ENCODE peak calls at places on chromosomes 12 and 14, in nine cellular contexts. R is endothelial cell of umbilical vein, V is MM.1S, E is astrocyte, H is mammary epithelial cell, A is GM12878, C is fibroblast of lung, J is HCT116, B is A549. W is an unnamed sample.

GRCh38 chr12:122045262-122045661 is 23.6 kb downstream of the BCL7A start:
- DNase-seq in H (no peak), R (no peak), B (no peak), C (no peak), J (no peak), A (no peak), V (no peak), E (no peak), W (no peak)

GRCh38 chr12:66947119-66947518 is 268.2 kb upstream of the GRIP1 start:
- DNase-seq in V (no peak), H (no peak), A (no peak), R (no peak), B (no peak), C (no peak), J (no peak), E (peak), W (no peak)

GRCh38 chr12:27342551-27342950 is 9.9 kb downstream of the BMAL2 start:
- DNase-seq in B (no peak), V (no peak), R (no peak), A (no peak), C (no peak), E (no peak), H (no peak), J (no peak), W (no peak)

GRCh38 chr14:27605298-27605697 is 1007.5 kb upstream of the NOVA1 start:
- DNase-seq in A (no peak), R (no peak), C (no peak), V (no peak), J (no peak), B (no peak), H (no peak), E (no peak), W (no peak)

GRCh38 chr12:121240484-121241202 is 30.7 kb downstream of the P2RX4 start:
- DNase-seq in H (no peak), R (no peak), A (no peak), E (no peak), J (no peak), V (no peak), B (no peak), C (peak), W (no peak)

GRCh38 chr14:100303179-100303578 is 3.1 kb downstream of the SLC25A29 start:
- DNase-seq in E (no peak), H (no peak), C (no peak), B (peak), V (no peak), R (no peak), J (no peak), A (no peak), W (peak)

GRCh38 chr14:51922624-51923023 is 62.2 kb downstream of the GNG2 start:
- DNase-seq in R (no peak), J (no peak), B (no peak), A (no peak), H (peak), E (peak), C (peak), V (no peak), W (no peak)

GRCh38 chr12:26271889-26272492 is 76.6 kb downstream of the SSPN start:
- DNase-seq in J (no peak), H (peak), V (no peak), C (peak), R (peak), E (peak), B (peak), A (peak), W (no peak)

GRCh38 chr14:73764881-73765280 is 50.7 kb upstream of the PNMA1 start:
- DNase-seq in J (no peak), H (no peak), B (no peak), E (no peak), V (no peak), A (no peak), C (no peak), R (peak), W (no peak)

GRCh38 chr14:61837336-61838229 is 75.4 kb downstream of the SNAPC1 start:
- DNase-seq in V (peak), J (peak), B (peak), A (peak), C (peak), E (peak), R (peak), H (peak), W (peak)

GRCh38 chr12:76874491-76875190 is 4.2 kb downstream of the CSRP2 start:
- DNase-seq in A (no peak), R (no peak), H (no peak), E (no peak), J (no peak), B (no peak), V (no peak), C (no peak), W (no peak)

GRCh38 chr12:76871751-76872150 is 7.1 kb downstream of the CSRP2 start:
- DNase-seq in E (no peak), H (no peak), R (no peak), J (no peak), C (no peak), A (no peak), V (no peak), B (no peak), W (no peak)

GRCh38 chr12:76871082-76871481 is 7.7 kb downstream of the CSRP2 start:
- DNase-seq in R (no peak), J (no peak), C (no peak), B (no peak), E (no peak), A (no peak), H (no peak), V (no peak), W (no peak)

GRCh38 chr12:76874027-76874426 is 4.8 kb downstream of the CSRP2 start:
- DNase-seq in R (no peak), A (no peak), B (no peak), H (no peak), J (no peak), E (no peak), C (no peak), V (no peak), W (no peak)

DNA sequence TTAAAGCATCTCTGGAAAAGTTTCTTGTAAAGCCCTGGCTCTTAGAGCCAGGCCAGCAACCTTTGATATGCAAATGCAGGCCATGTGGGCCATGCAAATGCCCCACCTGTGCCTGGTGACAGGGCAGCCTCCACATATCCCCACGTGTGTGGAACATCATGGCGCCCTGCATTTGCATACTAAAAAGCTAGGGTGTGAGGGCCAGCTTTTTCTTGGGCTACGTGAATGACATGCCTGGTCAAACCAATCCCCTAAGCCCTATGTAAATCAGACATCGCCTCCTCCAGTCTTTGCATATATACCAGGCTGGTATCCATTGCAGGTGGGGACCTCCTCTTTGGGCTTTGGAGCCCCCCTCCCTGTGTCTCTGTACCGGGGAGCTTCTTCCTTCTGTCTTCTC is 6.4 kb downstream of the CSRP2 start:
- DNase-seq in H (no peak), B (no peak), E (no peak), C (no peak), V (no peak), A (no peak), J (no peak), R (no peak), W (no peak)
- H3K4me2 ChIP-seq in H (no peak), B (no peak), E (no peak), C (no peak), V (no peak), A (no peak), J (no peak), R (no peak), W (no peak)

DNA sequence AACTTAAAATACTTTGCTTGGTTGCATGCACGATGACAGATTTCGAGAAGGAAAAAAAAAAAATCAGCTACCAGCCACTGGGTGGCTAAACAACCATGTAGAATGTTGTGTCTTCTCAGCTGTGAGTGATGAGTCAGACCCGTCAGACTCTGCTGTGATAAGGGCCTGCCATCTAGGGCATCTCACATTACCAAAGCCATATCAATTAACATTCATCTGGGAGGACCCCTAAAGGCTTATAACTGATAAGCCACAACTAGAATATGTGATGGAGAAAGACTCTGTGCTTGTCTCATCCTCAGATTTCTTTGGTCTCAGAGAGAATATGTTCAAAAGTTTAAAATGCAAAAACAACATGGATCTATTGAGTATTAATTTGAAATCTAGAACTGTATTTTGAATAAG is 111.5 kb downstream of the PAX9 start:
- DNase-seq in C (no peak), B (peak), A (no peak), J (peak), V (no peak), E (peak), H (peak), R (no peak), W (no peak)
- H3K4me2 ChIP-seq in C (no peak), B (peak), A (no peak), J (no peak), V (no peak), E (no peak), H (no peak), R (no peak), W (no peak)

GRCh38 chr12:93103154-93103553 is 174.1 kb upstream of the EEA1 start:
- DNase-seq in C (no peak), A (no peak), V (no peak), E (no peak), H (no peak), J (no peak), R (no peak), B (no peak), W (no peak)

GRCh38 chr12:93102744-93103143 is 173.6 kb upstream of the EEA1 start:
- DNase-seq in E (no peak), A (no peak), B (no peak), V (no peak), H (no peak), J (no peak), C (no peak), R (no peak), W (no peak)

GRCh38 chr12:93100610-93101009 is 171.5 kb upstream of the EEA1 start:
- DNase-seq in B (no peak), A (no peak), R (no peak), J (no peak), E (no peak), C (no peak), V (no peak), H (no peak), W (peak)

GRCh38 chr12:93101367-93101766 is 172.3 kb upstream of the EEA1 start:
- DNase-seq in B (no peak), J (no peak), R (no peak), C (no peak), E (no peak), H (no peak), V (no peak), A (no peak), W (no peak)

GRCh38 chr12:93102289-93102688 is 173.2 kb upstream of the EEA1 start:
- DNase-seq in A (no peak), J (no peak), B (no peak), C (no peak), V (no peak), H (no peak), R (no peak), E (no peak), W (no peak)
- H3K4me2 ChIP-seq in A (no peak), J (no peak), B (no peak), C (no peak), V (no peak), H (no peak), R (no peak), E (no peak), W (no peak)

DNA sequence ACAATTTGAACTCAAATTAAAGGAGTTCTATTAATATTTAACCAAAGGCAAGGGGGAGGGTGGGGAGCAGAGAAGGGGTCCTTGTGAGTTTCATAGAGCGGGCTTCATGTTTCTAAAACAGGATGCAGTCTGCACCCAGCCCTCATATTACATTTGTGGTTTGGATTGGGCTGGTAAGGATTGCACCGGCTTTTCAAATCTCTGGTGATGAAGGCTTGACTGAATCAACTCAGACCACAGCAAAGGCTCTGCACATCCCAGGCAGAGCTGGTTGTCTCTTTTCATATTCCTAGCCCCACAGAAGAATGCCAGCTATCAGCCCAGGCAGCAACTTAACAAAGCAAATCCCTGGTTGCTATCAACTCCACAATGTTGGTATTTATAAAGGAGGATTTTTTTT is 1221.4 kb downstream of the VRK1 start:
- DNase-seq in J (no peak), C (no peak), V (no peak), B (no peak), R (no peak), A (no peak), E (no peak), H (no peak), W (no peak)
- H3K4me2 ChIP-seq in J (no peak), C (no peak), V (no peak), B (no peak), R (no peak), A (no peak), E (no peak), H (no peak), W (no peak)

GRCh38 chr12:58711968-58712367 is 208.3 kb downstream of the LRIG3 start:
- DNase-seq in B (no peak), C (peak), H (peak), J (no peak), A (no peak), R (no peak), E (peak), V (no peak), W (no peak)
- H3K4me2 ChIP-seq in B (no peak), C (no peak), H (no peak), J (no peak), A (no peak), R (no peak), E (peak), V (no peak), W (no peak)

GRCh38 chr12:70842136-70842535 is 78.4 kb downstream of the PTPRR start:
- DNase-seq in A (no peak), H (no peak), C (no peak), E (no peak), J (no peak), V (no peak), R (no peak), B (no peak), W (no peak)
- H3K4me2 ChIP-seq in A (no peak), H (no peak), C (no peak), E (no peak), J (no peak), V (no peak), R (no peak), B (no peak), W (no peak)

GRCh38 chr14:77790566-77791224 is 9.2 kb upstream of the ADCK1 start:
- DNase-seq in C (no peak), H (peak), J (no peak), A (no peak), V (no peak), B (no peak), E (no peak), R (no peak), W (no peak)
- H3K4me2 ChIP-seq in C (no peak), H (no peak), J (no peak), A (no peak), V (no peak), B (no peak), E (no peak), R (no peak), W (no peak)

GRCh38 chr14:75249251-75249957 is 29.2 kb upstream of the FOS start:
- DNase-seq in R (no peak), H (no peak), A (peak), V (peak), B (no peak), C (no peak), J (no peak), E (peak), W (no peak)
- H3K4me2 ChIP-seq in R (no peak), H (no peak), A (peak), V (peak), B (no peak), C (no peak), J (no peak), E (no peak), W (no peak)

GRCh38 chr12:58915634-58916033 is 4.7 kb downstream of the LRIG3 start:
- DNase-seq in A (no peak), E (peak), V (no peak), B (no peak), H (peak), R (peak), C (peak), J (no peak), W (no peak)
- H3K4me2 ChIP-seq in A (peak), E (peak), V (no peak), B (peak), H (peak), R (peak), C (peak), J (no peak), W (no peak)

W was measured in SK-N-SH.